ENCODE peak calls at places on chromosomes 11 and 22, in seven cellular contexts. E, Q, K, F, S, Z and P are unnamed samples.

GRCh38 chr22:43446037-43446803 is 34.4 kb downstream of the MPPED1 start:
- DNase-seq in E (peak), Q (no peak), K (no peak), F (peak), S (no peak), Z (no peak), P (no peak)

GRCh38 chr11:73623651-73624050 is 22.7 kb upstream of the PLEKHB1 start:
- DNase-seq in E (no peak), Q (no peak), K (no peak), F (no peak), S (peak), Z (no peak), P (no peak)

GRCh38 chr11:120718171-120718570 is 206.6 kb downstream of the GRIK4 start:
- DNase-seq in E (no peak), Q (no peak), K (no peak), F (no peak), S (no peak), Z (no peak), P (no peak)

GRCh38 chr11:44241851-44242250 is 68.1 kb downstream of the ALX4 start:
- DNase-seq in E (no peak), Q (no peak), K (no peak), F (no peak), S (no peak), Z (peak), P (no peak)

GRCh38 chr11:118608268-118609214 is 1.1 kb downstream of the PHLDB1 start:
- DNase-seq in E (peak), Q (peak), K (peak), F (no peak), S (peak), Z (peak), P (peak)

GRCh38 chr22:42701694-42702093 is 19.0 kb downstream of the A4GALT start:
- DNase-seq in E (no peak), Q (no peak), K (no peak), F (no peak), S (no peak), Z (no peak), P (no peak)

GRCh38 chr11:3920148-3920852 is 64.8 kb downstream of the STIM1 start:
- DNase-seq in E (peak), Q (no peak), K (peak), F (no peak), S (peak), Z (no peak), P (peak)

GRCh38 chr11:104997288-104997687 is 25.7 kb downstream of the CASP5 start:
- DNase-seq in E (no peak), Q (no peak), K (no peak), F (no peak), S (peak), Z (no peak), P (peak)

GRCh38 chr22:25551396-25551795 is 13.1 kb upstream of the GRK3 start:
- DNase-seq in E (no peak), Q (no peak), K (peak), F (no peak), S (peak), Z (no peak), P (no peak)

GRCh38 chr11:102408339-102408738 is 44.2 kb downstream of the TMEM123 start:
- DNase-seq in E (no peak), Q (no peak), K (no peak), F (no peak), S (no peak), Z (no peak), P (no peak)

GRCh38 chr11:6673523-6673922 is 9.6 kb downstream of the MRPL17 start:
- DNase-seq in E (no peak), Q (no peak), K (no peak), F (no peak), S (no peak), Z (no peak), P (no peak)

GRCh38 chr22:49555526-49555925 is 272.1 kb downstream of the BRD1 start:
- DNase-seq in E (no peak), Q (no peak), K (no peak), F (no peak), S (no peak), Z (no peak), P (no peak)

GRCh38 chr11:114213622-114214021 is 82.6 kb upstream of the NNMT start:
- DNase-seq in E (no peak), Q (no peak), K (no peak), F (no peak), S (no peak), Z (no peak), P (no peak)

GRCh38 chr22:21102659-21103267 is 57.0 kb downstream of the LRRC74B start:
- DNase-seq in E (peak), Q (peak), K (peak), F (peak), S (peak), Z (peak), P (peak)

GRCh38 chr11:130449246-130449990 is 973 bp downstream of the ADAMTS15 start:
- DNase-seq in E (no peak), Q (peak), K (peak), F (no peak), S (no peak), Z (no peak), P (no peak)

GRCh38 chr22:29351042-29351441 is 35.5 kb upstream of the RASL10A start:
- DNase-seq in E (no peak), Q (no peak), K (no peak), F (no peak), S (no peak), Z (no peak), P (no peak)

GRCh38 chr11:121842186-121842585 is 273.8 kb downstream of the BLID start:
- DNase-seq in E (no peak), Q (no peak), K (no peak), F (no peak), S (no peak), Z (no peak), P (no peak)

GRCh38 chr11:92224394-92225205 is at the start of gene FAT3:
- DNase-seq in E (peak), Q (peak), K (peak), F (peak), S (peak), Z (no peak), P (peak)

DNA sequence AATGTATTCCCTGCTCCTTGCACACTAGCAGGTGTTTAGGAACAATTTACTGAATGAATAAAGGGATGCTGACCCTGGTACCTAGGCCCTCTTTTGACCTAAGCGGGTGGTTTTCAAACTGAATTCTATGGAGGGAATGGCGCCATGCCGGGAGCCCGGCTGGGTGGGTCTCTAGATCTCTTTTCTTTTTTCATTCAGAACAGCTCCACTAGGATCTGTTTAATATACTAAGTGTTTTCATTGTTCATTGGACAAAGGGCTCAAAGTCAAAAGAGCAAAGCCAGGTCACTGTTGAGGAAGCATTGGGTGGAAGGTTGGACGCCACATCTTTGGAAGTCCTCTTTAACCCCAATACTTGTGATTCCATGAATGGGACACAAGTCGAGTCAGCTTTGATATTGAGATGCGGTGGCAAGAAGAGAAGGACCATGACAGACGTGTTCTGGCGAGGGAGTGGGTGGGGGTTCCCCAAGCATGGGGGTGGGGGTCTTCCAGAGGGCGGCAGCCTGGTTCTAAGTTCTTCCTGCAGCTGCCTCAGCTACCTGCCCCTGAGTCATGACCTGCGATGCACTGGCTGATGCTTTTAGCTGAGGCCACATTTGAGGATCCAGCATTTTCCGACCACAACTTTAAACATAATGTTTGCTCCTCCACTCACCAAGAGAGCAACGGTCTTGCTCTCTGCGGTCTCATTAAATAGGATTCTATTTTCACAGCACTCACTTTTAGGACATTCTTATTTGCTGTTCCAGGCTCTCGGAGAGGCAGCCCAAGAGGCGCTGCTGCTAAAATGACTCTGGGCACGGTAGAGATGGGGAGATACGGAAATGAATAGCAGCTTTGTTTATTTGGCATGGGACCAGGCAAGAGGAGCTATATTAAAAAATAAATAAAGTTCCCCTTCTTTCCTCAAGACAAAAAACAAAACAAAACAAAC is 100.6 kb downstream of the FBXO7 start:
- DNase-seq in E (no peak), Q (no peak), K (no peak), F (no peak), S (no peak), Z (no peak), P (no peak)
- H3K4me3 ChIP-seq in E (no peak), Q (no peak), K (no peak), F (no peak), S (no peak), Z (no peak), P (no peak)

GRCh38 chr11:134277176-134278001 is 1.2 kb downstream of the GLB1L3 start:
- DNase-seq in E (no peak), Q (no peak), K (no peak), F (no peak), S (no peak), Z (no peak), P (no peak)
- H3K4me3 ChIP-seq in E (no peak), Q (no peak), K (no peak), F (no peak), S (no peak), Z (peak), P (no peak)

DNA sequence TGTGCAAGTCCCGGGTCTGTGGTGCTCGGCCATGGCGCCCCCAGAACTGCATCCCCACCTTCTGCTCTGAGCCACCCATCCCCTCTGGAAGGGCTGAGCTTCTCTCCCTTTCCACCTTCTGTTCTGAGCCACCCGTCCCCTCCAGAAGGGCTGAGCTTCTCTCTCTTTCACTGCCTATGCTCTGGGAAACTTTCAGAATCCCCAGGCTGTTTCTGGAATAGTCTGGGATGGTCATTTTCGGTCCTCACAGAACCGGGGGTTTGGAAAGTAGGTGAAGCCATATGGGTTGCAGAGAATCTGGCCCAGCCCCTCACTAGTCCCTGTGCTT is 3.4 kb upstream of the BID start:
- DNase-seq in E (no peak), Q (peak), K (no peak), F (no peak), S (no peak), Z (no peak), P (no peak)
- H3K4me3 ChIP-seq in E (no peak), Q (peak), K (no peak), F (no peak), S (no peak), Z (peak), P (no peak)

DNA sequence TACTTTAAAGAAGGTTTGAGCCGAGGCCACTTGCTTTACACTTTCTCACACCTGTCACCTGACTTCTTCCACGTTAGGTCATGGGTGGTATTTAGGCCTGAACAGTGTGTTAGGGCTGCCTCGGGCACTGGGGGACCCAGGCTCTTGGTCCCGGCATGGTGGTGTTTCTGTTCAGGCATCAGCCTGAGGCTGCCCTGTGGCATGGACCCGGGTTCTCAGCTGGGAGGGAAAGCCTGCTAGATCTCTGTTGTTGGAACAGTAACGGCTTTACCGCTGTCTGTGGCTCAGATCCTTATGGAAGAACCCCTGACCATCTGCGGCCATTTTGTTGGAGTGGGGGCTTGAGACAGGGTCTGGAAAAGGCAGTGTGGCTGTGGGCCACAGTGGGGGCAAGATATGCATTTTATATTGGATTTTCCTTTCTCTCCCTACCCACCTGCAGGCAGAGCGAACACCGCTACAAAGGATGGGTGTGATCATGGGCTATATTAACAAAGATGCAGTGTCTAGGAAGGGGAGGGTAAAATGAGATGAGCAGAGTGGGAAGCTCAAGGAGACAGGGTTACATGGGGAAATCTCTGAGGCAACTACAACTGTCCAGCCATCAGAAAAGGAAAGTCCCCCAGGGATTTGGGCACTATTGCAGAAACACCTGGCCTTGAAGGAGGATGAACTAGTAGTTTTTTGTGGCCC is 1.6 kb upstream of the KCNJ11 start:
- DNase-seq in E (no peak), Q (no peak), K (no peak), F (no peak), S (no peak), Z (no peak), P (no peak)
- H3K4me3 ChIP-seq in E (no peak), Q (no peak), K (no peak), F (peak), S (no peak), Z (peak), P (no peak)

DNA sequence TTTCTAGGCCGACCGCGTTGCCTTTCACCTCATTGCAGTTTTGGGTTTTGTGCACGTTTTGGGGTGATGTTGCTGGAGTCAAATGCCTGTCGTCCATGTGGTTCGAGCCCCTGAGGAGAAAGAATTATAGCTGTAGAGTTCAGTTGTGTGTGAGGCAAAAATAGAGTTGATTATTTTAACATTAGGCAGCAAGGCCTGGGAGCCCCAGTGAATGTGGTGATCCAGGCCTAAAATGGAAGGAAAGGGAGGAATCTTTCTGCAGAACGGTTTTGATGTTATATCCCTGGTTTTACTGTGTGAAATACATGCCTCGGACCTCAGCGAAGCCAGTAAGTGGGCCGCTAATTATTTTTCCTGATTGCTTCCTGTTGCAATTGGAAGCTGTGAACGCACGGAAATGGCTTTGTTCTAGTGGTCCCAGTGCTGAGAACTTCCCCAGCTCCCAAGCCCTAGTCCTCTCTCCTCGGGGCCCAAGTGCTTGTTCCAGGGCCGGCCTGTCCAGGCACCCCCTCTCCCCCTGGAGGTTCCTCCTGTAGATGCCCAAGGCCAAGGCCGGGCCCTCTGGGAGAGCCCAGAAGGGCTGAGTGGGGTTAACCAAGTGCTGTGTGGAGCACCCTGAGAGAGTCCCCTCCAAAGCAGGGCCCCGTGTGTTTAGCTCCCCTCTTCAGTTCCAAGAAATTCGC is 2.0 kb downstream of the LRP5 start:
- DNase-seq in E (no peak), Q (no peak), K (peak), F (no peak), S (no peak), Z (no peak), P (no peak)
- H3K4me3 ChIP-seq in E (peak), Q (peak), K (peak), F (peak), S (peak), Z (peak), P (peak)